ENCODE peak calls at places on chromosomes 4 and X, in four cellular contexts. C is fibroblast of lung, N is adrenal gland, L is GM12878. X is an unnamed sample.

GRCh38 chrX:151801980-151802379 is 67.4 kb downstream of the CNGA2 start:
- DNase-seq in C (no peak), N (no peak), L (no peak), X (no peak)

GRCh38 chr4:110751991-110752390 is 129.1 kb upstream of the PITX2 start:
- DNase-seq in L (no peak), C (no peak), N (no peak), X (no peak)

GRCh38 chrX:123201720-123202119 is 17.6 kb downstream of the GRIA3 start:
- DNase-seq in N (peak; percentile 70), L (no peak), C (peak; percentile 37), X (no peak)

GRCh38 chr4:76758290-76758882 is 139.6 kb downstream of the SOWAHB start:
- DNase-seq in N (peak; percentile 77), L (no peak), C (peak; percentile 71), X (no peak)

GRCh38 chrX:132728296-132728695 is 230.1 kb downstream of the HS6ST2 start:
- DNase-seq in C (no peak), L (no peak), N (no peak), X (no peak)

GRCh38 chrX:9312922-9313867 is 151.7 kb upstream of the TBL1X start:
- DNase-seq in C (no peak), N (peak; percentile 76), L (no peak), X (peak; percentile 37)

GRCh38 chrX:44580466-44580865 is 37.8 kb upstream of the FUNDC1 start:
- DNase-seq in L (no peak), C (peak; percentile 73), N (no peak), X (no peak)

GRCh38 chr4:123624959-123625358 is 228.4 kb downstream of the SPRY1 start:
- DNase-seq in C (no peak), L (peak; percentile 27), N (no peak), X (no peak)

GRCh38 chr4:176001171-176002006 is 64.3 kb upstream of the WDR17 start:
- DNase-seq in N (peak; percentile 55), L (no peak), C (peak; percentile 57), X (peak; percentile 15)

GRCh38 chr4:77044458-77045124 is 31.2 kb downstream of the CCNI start:
- DNase-seq in L (peak; percentile 8), C (peak; percentile 63), N (no peak), X (no peak)

GRCh38 chrX:82320554-82320953 is 1118.7 kb downstream of the SH3BGRL start:
- DNase-seq in C (no peak), L (no peak), N (no peak), X (no peak)

GRCh38 chr4:2702361-2702760 is 53.8 kb downstream of the TNIP2 start:
- DNase-seq in L (no peak), N (no peak), C (no peak), X (no peak)

GRCh38 chrX:115266300-115266699 is 23.2 kb upstream of the LUZP4 start:
- DNase-seq in C (peak; percentile 10), N (no peak), L (no peak), X (no peak)

GRCh38 chr4:138831943-138832342 is 183.6 kb upstream of the NOCT start:
- DNase-seq in C (no peak), N (no peak), L (no peak), X (no peak)

GRCh38 chr4:5050520-5050955 is 742 bp upstream of the STK32B start:
- DNase-seq in N (peak; percentile 79), C (peak; percentile 74), L (no peak), X (peak; percentile 68)
- H3K4me3 ChIP-seq in N (no peak overlapping the region), C (peak overlapping the region; percentile 66), L (no peak overlapping the region), X (peak overlapping the region; percentile 41)

GRCh38 chr4:75727073-75727472 is 2.7 kb downstream of the USO1 start:
- DNase-seq in L (no peak), C (no peak), N (no peak), X (no peak)
- H3K27ac ChIP-seq in L (peak overlapping the region; percentile 35), C (no peak overlapping the region), N (no peak overlapping the region), X (no peak overlapping the region)

DNA sequence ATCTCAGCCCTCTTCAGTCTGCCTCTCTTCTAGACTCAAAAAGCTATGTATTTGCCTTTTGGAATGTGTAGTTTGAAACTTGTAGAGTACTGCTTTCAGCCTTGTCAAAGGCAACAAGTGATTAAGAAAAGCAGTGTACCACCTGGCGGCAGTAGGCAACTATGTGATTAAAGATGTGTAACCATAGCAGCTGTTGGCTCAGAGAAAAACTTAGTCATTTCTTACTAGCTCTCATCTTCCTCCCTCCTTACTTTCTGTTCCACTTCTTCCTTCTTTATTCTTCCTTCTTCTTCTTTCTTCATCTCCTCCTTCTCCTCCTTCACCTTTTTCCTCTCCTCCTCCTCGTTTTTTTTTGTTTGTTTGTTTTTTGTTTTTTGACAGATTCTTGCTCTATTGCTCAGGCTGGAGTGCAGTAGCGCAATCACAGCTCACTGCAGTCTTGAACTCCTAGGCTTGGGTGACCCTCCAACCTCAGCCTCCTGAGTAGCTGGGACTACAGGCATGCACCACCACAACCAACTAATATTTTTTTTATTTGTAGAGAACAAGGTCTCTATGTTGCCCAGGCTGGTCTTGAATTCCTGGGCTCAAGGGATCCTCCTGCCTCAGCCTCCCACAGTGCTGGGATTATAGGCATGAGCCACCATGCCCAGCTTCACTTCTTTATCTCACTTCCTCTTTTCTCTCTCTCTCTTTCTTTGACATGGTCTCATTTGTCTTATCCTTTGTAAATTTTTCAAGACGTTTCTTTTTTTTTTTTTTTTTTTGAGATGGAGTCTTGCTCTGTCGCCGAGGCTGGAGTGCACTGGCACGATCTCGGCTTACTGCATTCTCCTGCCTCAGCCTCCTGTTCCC is 32.6 kb downstream of the ABHD18 start:
- DNase-seq in C (peak; percentile 68), L (peak; percentile 44), N (no peak), X (no peak)
- TF ChIP-seq CTCF in C (no peak), L (peak; percentile 53), N (no peak), X (no peak)

DNA sequence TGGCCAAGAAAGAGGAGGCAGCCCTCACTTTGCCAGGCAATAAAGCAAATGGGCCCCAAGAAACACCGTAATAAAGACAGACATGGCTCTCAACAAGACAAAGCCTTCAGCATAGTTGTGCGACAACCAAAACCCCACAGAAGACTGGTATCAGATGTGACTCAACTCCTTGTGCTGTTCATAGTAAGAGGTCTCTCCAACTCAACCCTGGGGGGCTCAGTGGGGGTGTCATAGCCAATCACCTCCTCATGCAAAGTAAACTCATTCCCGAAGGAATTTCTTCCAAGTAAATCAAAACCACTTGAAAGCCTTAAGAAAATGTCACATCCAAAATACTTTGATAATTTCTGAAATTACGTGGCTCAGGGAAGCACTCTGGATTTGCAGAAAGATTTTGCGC is 137.2 kb downstream of the NSUN7 start:
- DNase-seq in L (no peak), N (no peak), C (peak; percentile 81), X (no peak)
- H3K4me3 ChIP-seq in L (no peak overlapping the region), N (no peak overlapping the region), C (no peak overlapping the region), X (no peak overlapping the region)

X was measured in pancreas.